ENCODE peak calls at places on chromosomes 1 and 21, in six cellular contexts. One of them, this sample, is unnamed. For H3F3A, the result is how much of the 10 kb centered on the place peaks cover.

GRCh38 chr1:7640920-7641319 is 130.2 kb upstream of the VAMP3 start:
- DNase-seq in GM23248: no peak
- DNase-seq in neural progenitor cell: peak
- DNase-seq in GM23338: no peak
- DNase-seq in MM.1S: no peak
- DNase-seq in SK-N-SH: no peak
- DNase-seq in this sample: no peak

GRCh38 chr1:242055921-242056320 is 57.0 kb upstream of the MAP1LC3C start:
- DNase-seq in GM23248: peak
- DNase-seq in neural progenitor cell: no peak
- DNase-seq in GM23338: no peak
- DNase-seq in MM.1S: no peak
- DNase-seq in SK-N-SH: no peak
- DNase-seq in this sample: peak

GRCh38 chr1:203520315-203520714 is 26.4 kb downstream of the OPTC start:
- DNase-seq in GM23248: peak
- DNase-seq in neural progenitor cell: no peak
- DNase-seq in GM23338: no peak
- DNase-seq in MM.1S: no peak
- DNase-seq in SK-N-SH: no peak
- DNase-seq in this sample: no peak

GRCh38 chr1:30508175-30508448 is 215.3 kb downstream of the MATN1 start:
- DNase-seq in GM23248: no peak
- DNase-seq in neural progenitor cell: no peak
- DNase-seq in GM23338: no peak
- DNase-seq in MM.1S: no peak
- DNase-seq in SK-N-SH: no peak
- DNase-seq in this sample: no peak

GRCh38 chr1:21909286-21909759 is 27.8 kb downstream of the HSPG2 start:
- DNase-seq in GM23248: peak
- DNase-seq in neural progenitor cell: no peak
- DNase-seq in GM23338: no peak
- DNase-seq in MM.1S: no peak
- DNase-seq in SK-N-SH: no peak
- DNase-seq in this sample: no peak

GRCh38 chr1:110976089-110976488 is 12.4 kb upstream of the LRIF1 start:
- DNase-seq in GM23248: peak
- DNase-seq in neural progenitor cell: no peak
- DNase-seq in GM23338: no peak
- DNase-seq in MM.1S: no peak
- DNase-seq in SK-N-SH: no peak
- DNase-seq in this sample: peak

GRCh38 chr21:44298301-44298700 is 1.6 kb upstream of the PFKL start:
- DNase-seq in GM23248: peak
- DNase-seq in neural progenitor cell: no peak
- DNase-seq in GM23338: no peak
- DNase-seq in MM.1S: peak
- DNase-seq in SK-N-SH: no peak
- DNase-seq in this sample: peak

GRCh38 chr1:154931940-154932487 is 4.5 kb downstream of the PMVK start:
- DNase-seq in GM23248: peak
- DNase-seq in neural progenitor cell: no peak
- DNase-seq in GM23338: no peak
- DNase-seq in MM.1S: no peak
- DNase-seq in SK-N-SH: no peak
- DNase-seq in this sample: peak

GRCh38 chr1:6261615-6261995 is 707 bp upstream of the GPR153 start:
- DNase-seq in GM23248: no peak
- DNase-seq in neural progenitor cell: peak
- DNase-seq in GM23338: peak
- DNase-seq in MM.1S: no peak
- DNase-seq in SK-N-SH: peak
- DNase-seq in this sample: no peak
- H3K4me3 ChIP-seq in GM23248: peak
- H3K4me3 ChIP-seq in neural progenitor cell: peak
- H3K4me3 ChIP-seq in GM23338: peak
- H3K4me3 ChIP-seq in MM.1S: no peak
- H3K4me3 ChIP-seq in SK-N-SH: peak
- H3K4me3 ChIP-seq in this sample: peak

GRCh38 chr1:40385437-40386310 is 12.1 kb downstream of the SMAP2 start:
- DNase-seq in GM23248: no peak
- DNase-seq in neural progenitor cell: no peak
- DNase-seq in GM23338: no peak
- DNase-seq in MM.1S: peak
- DNase-seq in SK-N-SH: no peak
- DNase-seq in this sample: no peak
- TF ChIP-seq EZH2phosphoT487 in GM23248: no peak
- TF ChIP-seq EZH2phosphoT487 in neural progenitor cell: no peak
- TF ChIP-seq EZH2phosphoT487 in GM23338: no peak
- TF ChIP-seq EZH2phosphoT487 in MM.1S: no peak
- TF ChIP-seq EZH2phosphoT487 in SK-N-SH: no peak
- TF ChIP-seq EZH2phosphoT487 in this sample: no peak

GRCh38 chr1:173857363-173857917 is 10.3 kb downstream of the GAS5 start:
- DNase-seq in GM23248: peak
- DNase-seq in neural progenitor cell: no peak
- DNase-seq in GM23338: no peak
- DNase-seq in MM.1S: no peak
- DNase-seq in SK-N-SH: no peak
- DNase-seq in this sample: no peak

GRCh38 chr1:173853074-173853473 is 14.7 kb downstream of the GAS5 start:
- DNase-seq in GM23248: peak
- DNase-seq in neural progenitor cell: peak
- DNase-seq in GM23338: peak
- DNase-seq in MM.1S: no peak
- DNase-seq in SK-N-SH: no peak
- DNase-seq in this sample: no peak

GRCh38 chr1:173856903-173857302 is 10.9 kb downstream of the GAS5 start:
- DNase-seq in GM23248: no peak
- DNase-seq in neural progenitor cell: no peak
- DNase-seq in GM23338: no peak
- DNase-seq in MM.1S: no peak
- DNase-seq in SK-N-SH: no peak
- DNase-seq in this sample: no peak

GRCh38 chr1:173852105-173852504 is 15.7 kb downstream of the GAS5 start:
- DNase-seq in GM23248: no peak
- DNase-seq in neural progenitor cell: no peak
- DNase-seq in GM23338: no peak
- DNase-seq in MM.1S: no peak
- DNase-seq in SK-N-SH: no peak
- DNase-seq in this sample: no peak

GRCh38 chr1:173856014-173856413 is 11.8 kb downstream of the GAS5 start:
- DNase-seq in GM23248: no peak
- DNase-seq in neural progenitor cell: no peak
- DNase-seq in GM23338: no peak
- DNase-seq in MM.1S: no peak
- DNase-seq in SK-N-SH: no peak
- DNase-seq in this sample: no peak
- H3F3A ChIP-seq in GM23248: under half
- H3F3A ChIP-seq in neural progenitor cell: under half
- H3F3A ChIP-seq in GM23338: under half
- H3F3A ChIP-seq in MM.1S: under half
- H3F3A ChIP-seq in SK-N-SH: under half
- H3F3A ChIP-seq in this sample: under half

DNA sequence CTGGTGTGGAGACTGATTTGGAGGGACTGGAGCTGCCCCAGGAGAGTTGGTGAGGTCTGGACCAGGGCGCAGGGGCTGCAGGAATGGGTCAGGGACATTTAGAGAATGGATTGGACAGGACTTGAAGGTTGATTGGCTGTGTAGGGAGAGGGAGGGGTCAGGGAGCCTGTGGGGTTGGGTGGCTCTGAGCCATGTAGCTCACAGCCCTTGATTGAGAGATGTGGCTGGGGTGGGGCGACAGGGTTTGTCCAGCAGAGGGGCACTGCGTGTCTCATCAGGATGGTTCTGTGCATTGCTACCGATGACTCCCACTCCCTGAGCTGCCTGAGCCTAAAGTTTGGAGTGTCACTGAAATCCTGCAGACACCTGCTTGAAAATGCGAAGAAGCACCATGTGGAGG is 12.1 kb downstream of the AZIN2 start:
- DNase-seq in GM23248: no peak
- DNase-seq in neural progenitor cell: peak
- DNase-seq in GM23338: peak
- DNase-seq in MM.1S: no peak
- DNase-seq in SK-N-SH: no peak
- DNase-seq in this sample: no peak
- H3K4me3 ChIP-seq in GM23248: no peak
- H3K4me3 ChIP-seq in neural progenitor cell: no peak
- H3K4me3 ChIP-seq in GM23338: no peak
- H3K4me3 ChIP-seq in MM.1S: no peak
- H3K4me3 ChIP-seq in SK-N-SH: no peak
- H3K4me3 ChIP-seq in this sample: no peak

GRCh38 chr1:109104364-109105151 is 9.4 kb upstream of the ELAPOR1 start:
- DNase-seq in GM23248: peak
- DNase-seq in neural progenitor cell: no peak
- DNase-seq in GM23338: no peak
- DNase-seq in MM.1S: no peak
- DNase-seq in SK-N-SH: no peak
- DNase-seq in this sample: no peak
- TF ChIP-seq EZH2phosphoT487 in GM23248: no peak
- TF ChIP-seq EZH2phosphoT487 in neural progenitor cell: no peak
- TF ChIP-seq EZH2phosphoT487 in GM23338: no peak
- TF ChIP-seq EZH2phosphoT487 in MM.1S: no peak
- TF ChIP-seq EZH2phosphoT487 in SK-N-SH: no peak
- TF ChIP-seq EZH2phosphoT487 in this sample: no peak

GRCh38 chr1:184752656-184753055 is 2.0 kb downstream of the EDEM3 start:
- DNase-seq in GM23248: no peak
- DNase-seq in neural progenitor cell: no peak
- DNase-seq in GM23338: no peak
- DNase-seq in MM.1S: no peak
- DNase-seq in SK-N-SH: no peak
- DNase-seq in this sample: no peak
- H3F3A ChIP-seq in GM23248: under half
- H3F3A ChIP-seq in neural progenitor cell: under half
- H3F3A ChIP-seq in GM23338: under half
- H3F3A ChIP-seq in MM.1S: under half
- H3F3A ChIP-seq in SK-N-SH: under half
- H3F3A ChIP-seq in this sample: under half

GRCh38 chr21:29430030-29430429 is 131.3 kb downstream of the BACH1 start:
- DNase-seq in GM23248: no peak
- DNase-seq in neural progenitor cell: peak
- DNase-seq in GM23338: no peak
- DNase-seq in MM.1S: no peak
- DNase-seq in SK-N-SH: no peak
- DNase-seq in this sample: no peak
- H3K4me3 ChIP-seq in GM23248: no peak
- H3K4me3 ChIP-seq in neural progenitor cell: no peak
- H3K4me3 ChIP-seq in GM23338: no peak
- H3K4me3 ChIP-seq in MM.1S: no peak
- H3K4me3 ChIP-seq in SK-N-SH: no peak
- H3K4me3 ChIP-seq in this sample: no peak